ENCODE peak calls at places on chromosome 19, in four cellular contexts. F, Z, H and O are unnamed samples.

GRCh38 chr19:49749771-49750170 is 13.3 kb downstream of the TSKS start:
- DNase-seq in Z (no peak), H (no peak), F (no peak), O (no peak)

GRCh38 chr19:51576850-51577249 is 5.8 kb downstream of the ZNF175 start:
- DNase-seq in H (no peak), F (no peak), Z (no peak), O (no peak)

GRCh38 chr19:51064534-51065220 is at the start of gene KLK13:
- DNase-seq in H (no peak), F (no peak), Z (peak), O (no peak)

GRCh38 chr19:32652893-32653625 is 21.9 kb downstream of the ANKRD27 start:
- DNase-seq in H (peak), F (no peak), Z (peak), O (peak)

GRCh38 chr19:54208784-54209057 is 8.1 kb downstream of the RPS9 start:
- DNase-seq in H (no peak), Z (no peak), F (no peak), O (no peak)

GRCh38 chr19:6092329-6093286 is 17.7 kb downstream of the RFX2 start:
- DNase-seq in Z (peak), H (peak), F (no peak), O (peak)

GRCh38 chr19:31548941-31549340 is 199.7 kb upstream of the TSHZ3 start:
- DNase-seq in Z (no peak), H (no peak), F (no peak), O (peak)

GRCh38 chr19:52398091-52398461 is 427 bp downstream of the ZNF528 start:
- DNase-seq in Z (no peak), F (no peak), H (no peak), O (no peak)

GRCh38 chr19:8456064-8456463 is 11.3 kb downstream of the HNRNPM start:
- DNase-seq in H (no peak), F (no peak), Z (no peak), O (no peak)

GRCh38 chr19:54551950-54552912 is 21.4 kb upstream of the LILRA2 start:
- DNase-seq in H (no peak), Z (no peak), F (no peak), O (no peak)

GRCh38 chr19:19627442-19627715 is 641 bp downstream of the LPAR2 start:
- DNase-seq in F (no peak), H (no peak), Z (no peak), O (no peak)

GRCh38 chr19:44741258-44741731 is 7.2 kb upstream of the BCL3 start:
- DNase-seq in F (no peak), Z (no peak), H (no peak), O (peak)

GRCh38 chr19:44738603-44739585 is 9.6 kb upstream of the BCL3 start:
- DNase-seq in H (no peak), F (no peak), Z (no peak), O (no peak)

GRCh38 chr19:44741841-44742352 is 6.6 kb upstream of the BCL3 start:
- DNase-seq in Z (peak), F (no peak), H (peak), O (peak)

GRCh38 chr19:44738161-44738535 is 10.4 kb upstream of the BCL3 start:
- DNase-seq in Z (no peak), H (no peak), F (no peak), O (no peak)

DNA sequence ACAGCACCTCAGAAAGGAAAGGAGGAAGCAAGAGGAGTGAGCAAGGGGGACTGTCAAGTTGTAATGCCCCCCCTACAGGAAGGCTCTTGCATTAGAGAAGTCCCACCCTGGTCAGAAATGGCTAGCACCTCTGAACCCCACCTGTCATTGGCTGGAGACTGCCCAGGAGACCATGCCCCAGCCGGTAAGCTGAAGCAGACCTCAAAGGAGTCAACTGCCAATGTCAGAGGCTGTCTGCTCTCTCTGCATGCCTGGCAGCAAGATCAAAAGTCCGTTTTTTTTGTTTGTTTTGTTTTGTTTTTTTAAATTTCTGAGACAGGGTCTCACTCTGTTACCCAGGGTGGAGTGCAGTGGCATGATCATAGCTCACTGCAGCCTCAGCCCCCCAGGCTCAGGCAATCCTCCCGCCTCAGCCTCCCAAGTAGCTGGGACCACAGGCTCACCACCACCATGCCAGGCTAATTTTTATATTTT is 8.1 kb upstream of the BCL3 start:
- DNase-seq in F (no peak), Z (no peak), H (no peak), O (no peak)
- TF ChIP-seq CTCF in F (no peak), Z (no peak), H (no peak), O (peak)

GRCh38 chr19:11792942-11793341 is 5.4 kb upstream of the ZNF491 start:
- DNase-seq in H (no peak), Z (no peak), F (no peak), O (no peak)

GRCh38 chr19:11797491-11797890 is 832 bp upstream of the ZNF491 start:
- DNase-seq in F (peak), H (peak), Z (peak), O (peak)

DNA sequence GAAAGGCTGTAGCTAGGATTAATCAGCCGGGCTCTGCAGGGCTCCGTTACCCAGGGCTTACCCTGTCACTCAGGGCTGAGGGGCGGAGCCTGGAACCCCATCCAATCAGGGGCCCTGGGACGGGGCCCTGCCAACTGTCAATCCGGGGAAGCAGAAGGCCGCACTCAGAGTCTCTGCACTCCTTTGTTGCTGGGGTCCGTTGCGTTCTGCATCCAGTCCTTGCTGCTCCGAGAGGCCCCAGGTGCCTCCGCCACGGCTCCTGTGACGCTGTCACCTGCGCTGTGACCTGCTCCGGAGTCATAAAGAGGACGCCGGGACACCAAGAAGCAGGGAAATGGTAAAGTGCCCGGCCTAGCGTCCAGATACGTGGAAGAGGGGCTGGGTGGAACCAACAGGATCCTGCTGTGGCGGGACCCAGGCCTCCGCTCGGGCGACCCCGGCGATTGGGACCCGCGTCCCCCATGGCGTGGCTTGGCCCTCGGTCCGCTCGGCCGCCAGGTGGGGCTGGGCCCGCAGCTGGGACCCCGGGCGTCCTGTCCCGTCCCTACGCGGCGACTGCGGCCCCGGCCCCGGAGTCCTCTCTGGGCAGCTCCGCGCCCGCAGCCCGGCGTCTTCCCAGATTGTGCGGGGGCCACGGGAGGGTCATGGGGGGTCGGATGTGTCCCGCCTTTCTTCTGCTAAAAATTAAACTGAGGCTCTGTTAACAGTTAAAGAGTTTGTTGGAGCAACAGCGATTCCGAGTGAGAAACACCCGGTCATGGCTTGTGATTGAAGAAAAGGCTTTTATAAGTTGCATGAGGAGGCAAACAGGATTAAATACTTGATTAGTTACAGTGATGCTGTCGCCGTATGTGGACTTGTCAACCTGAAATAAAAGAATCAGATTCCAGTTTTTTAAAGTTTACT is at the start of gene ZNF491:
- DNase-seq in Z (peak), F (peak), H (peak), O (peak)
- TF ChIP-seq CTCF in Z (no peak), F (peak), H (peak), O (peak)

DNA sequence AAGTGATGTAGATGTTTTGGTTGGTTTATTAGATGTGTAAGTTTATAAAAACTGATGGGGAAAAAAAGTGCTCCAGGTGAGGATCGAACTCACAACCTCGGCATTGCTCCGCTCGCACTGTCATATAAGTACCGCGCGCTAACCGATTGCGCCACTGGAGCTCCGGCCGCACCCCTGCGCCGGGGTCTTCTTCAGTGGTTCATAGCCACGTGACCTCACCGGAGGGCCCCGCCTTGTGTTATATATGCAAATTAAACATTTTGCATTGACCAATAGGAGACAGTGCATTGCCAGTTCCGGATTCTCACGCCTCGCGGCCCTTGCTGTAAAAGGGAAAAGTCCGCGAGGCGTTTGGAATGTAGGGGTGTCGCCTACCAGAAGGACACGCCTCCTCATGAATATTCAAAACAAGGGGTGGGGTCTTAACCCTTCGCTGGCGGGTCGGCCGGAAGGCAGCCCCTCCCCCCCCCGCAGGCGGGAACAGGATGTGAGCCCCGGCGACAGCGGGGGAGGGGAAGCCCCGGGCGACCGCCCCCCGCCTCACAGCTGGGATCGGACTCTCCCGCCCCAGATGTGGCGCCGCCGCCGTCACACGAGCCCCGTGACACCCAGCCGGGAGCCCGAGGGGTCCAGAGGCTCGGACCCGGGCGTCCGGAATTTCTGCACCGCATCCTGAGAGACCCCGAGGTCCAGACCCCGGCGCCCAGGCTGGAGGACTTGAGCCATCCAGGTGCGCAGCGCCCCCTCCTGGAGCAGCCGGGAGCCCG is at the start of gene PLEKHG2:
- DNase-seq in F (peak), Z (peak), H (peak), O (peak)
- TF ChIP-seq CTCF in F (peak), Z (peak), H (peak), O (peak)

DNA sequence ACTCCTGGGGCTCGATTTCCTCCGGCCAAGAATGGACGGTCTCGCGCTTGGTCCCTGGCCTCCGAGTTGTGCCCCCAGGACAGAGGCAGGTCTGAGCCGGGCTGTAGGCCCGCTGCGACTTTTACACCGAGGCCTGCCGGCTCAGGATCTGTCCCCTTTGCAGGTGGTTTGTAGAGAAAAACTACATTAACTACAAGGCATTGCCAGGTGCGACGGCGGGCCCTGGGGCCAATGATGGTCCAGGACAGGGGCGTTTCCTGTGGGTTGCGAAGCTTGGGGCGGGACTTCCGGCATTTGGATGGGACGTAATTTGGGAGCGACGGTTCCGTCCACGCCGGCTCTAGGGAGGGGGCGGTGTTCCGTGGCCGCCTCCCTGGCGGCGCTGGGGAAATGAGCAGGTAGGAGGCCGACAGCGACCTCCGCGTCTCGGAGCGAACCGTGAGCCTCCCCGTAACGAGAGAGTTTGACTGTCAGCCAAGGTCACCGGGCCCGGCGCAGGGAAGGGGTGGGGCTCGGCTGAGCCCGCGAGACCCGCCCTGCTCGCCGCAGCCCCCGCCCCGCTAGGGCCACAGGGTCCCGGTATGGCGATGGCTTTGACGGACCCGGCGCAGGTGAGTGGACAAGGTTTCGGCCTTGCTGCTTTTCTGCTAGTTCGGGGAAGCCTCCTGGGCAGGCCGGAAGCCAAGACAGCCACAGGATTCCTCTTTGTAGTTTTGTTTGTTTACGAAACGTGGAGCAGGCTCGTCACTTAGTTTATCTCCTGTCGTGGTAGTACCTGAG is at the start of gene ZNF805:
- DNase-seq in H (peak), F (peak), Z (peak), O (peak)
- TF ChIP-seq CTCF in H (no peak), F (no peak), Z (peak), O (no peak)

GRCh38 chr19:17183271-17183757 is 31.8 kb upstream of the USE1 start:
- DNase-seq in F (peak), Z (no peak), H (no peak), O (no peak)
- TF ChIP-seq CTCF in F (no peak), Z (no peak), H (no peak), O (no peak)

DNA sequence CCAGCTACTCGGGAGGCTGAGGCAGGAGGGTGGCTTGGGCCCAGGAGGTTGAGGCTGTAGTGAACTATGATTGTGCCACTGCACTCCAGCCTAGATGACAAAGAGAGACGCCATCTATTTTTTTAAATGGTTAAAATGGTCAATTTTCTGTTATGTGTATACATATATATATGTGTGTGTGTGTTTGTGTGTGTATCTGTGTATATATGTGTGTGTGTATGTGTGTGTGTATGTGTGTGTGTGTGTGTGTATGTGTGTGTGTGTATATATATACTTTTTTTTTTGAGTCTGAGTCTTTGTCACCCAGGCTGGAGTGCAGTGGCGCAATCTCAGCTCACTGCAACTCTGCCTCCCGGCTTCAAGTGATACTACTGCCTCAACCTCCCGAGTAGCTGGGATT is 42.9 kb upstream of the KLF2 start:
- DNase-seq in F (no peak), H (no peak), Z (no peak), O (no peak)
- TF ChIP-seq CTCF in F (no peak), H (no peak), Z (no peak), O (no peak)